ENCODE peak calls at places on chromosomes 12 and 14, in four cellular contexts. One of them, this sample, is unnamed.

GRCh38 chr14:21024668-21025373 is at the start of gene NDRG2:
- DNase-seq in HepG2: peak; percentile 84
- DNase-seq in GM12878: no peak
- DNase-seq in HEK293T: peak; percentile 81
- DNase-seq in this sample: peak; percentile 90

GRCh38 chr12:32918890-32919791 is 22.6 kb upstream of the PKP2 start:
- DNase-seq in HepG2: peak; percentile 37
- DNase-seq in GM12878: no peak
- DNase-seq in HEK293T: peak; percentile 46
- DNase-seq in this sample: peak; percentile 24

GRCh38 chr12:4252595-4252994 is 21.0 kb upstream of the CCND2 start:
- DNase-seq in HepG2: no peak
- DNase-seq in GM12878: no peak
- DNase-seq in HEK293T: no peak
- DNase-seq in this sample: no peak

GRCh38 chr14:23101213-23101970 is 3.4 kb downstream of the CIROP start:
- DNase-seq in HepG2: no peak
- DNase-seq in GM12878: no peak
- DNase-seq in HEK293T: no peak
- DNase-seq in this sample: no peak

GRCh38 chr12:6768385-6769002 is 2.3 kb downstream of the PTMS start:
- DNase-seq in HepG2: no peak
- DNase-seq in GM12878: no peak
- DNase-seq in HEK293T: no peak
- DNase-seq in this sample: no peak

GRCh38 chr12:11581179-11581755 is 68.2 kb upstream of the ETV6 start:
- DNase-seq in HepG2: peak; percentile 50
- DNase-seq in GM12878: no peak
- DNase-seq in HEK293T: peak; percentile 51
- DNase-seq in this sample: peak; percentile 64

GRCh38 chr12:56715798-56716197 is 9.3 kb downstream of the NACA start:
- DNase-seq in HepG2: no peak
- DNase-seq in GM12878: no peak
- DNase-seq in HEK293T: no peak
- DNase-seq in this sample: no peak

GRCh38 chr12:6700646-6701051 is at the start of gene PIANP:
- DNase-seq in HepG2: no peak
- DNase-seq in GM12878: no peak
- DNase-seq in HEK293T: peak; percentile 61
- DNase-seq in this sample: peak; percentile 59

GRCh38 chr14:68561531-68562007 is 231.3 kb downstream of the ZFP36L1 start:
- DNase-seq in HepG2: peak; percentile 64
- DNase-seq in GM12878: no peak
- DNase-seq in HEK293T: no peak
- DNase-seq in this sample: no peak

GRCh38 chr14:91364524-91365270 is 52.9 kb downstream of the CCDC88C start:
- DNase-seq in HepG2: peak; percentile 13
- DNase-seq in GM12878: no peak
- DNase-seq in HEK293T: no peak
- DNase-seq in this sample: no peak

DNA sequence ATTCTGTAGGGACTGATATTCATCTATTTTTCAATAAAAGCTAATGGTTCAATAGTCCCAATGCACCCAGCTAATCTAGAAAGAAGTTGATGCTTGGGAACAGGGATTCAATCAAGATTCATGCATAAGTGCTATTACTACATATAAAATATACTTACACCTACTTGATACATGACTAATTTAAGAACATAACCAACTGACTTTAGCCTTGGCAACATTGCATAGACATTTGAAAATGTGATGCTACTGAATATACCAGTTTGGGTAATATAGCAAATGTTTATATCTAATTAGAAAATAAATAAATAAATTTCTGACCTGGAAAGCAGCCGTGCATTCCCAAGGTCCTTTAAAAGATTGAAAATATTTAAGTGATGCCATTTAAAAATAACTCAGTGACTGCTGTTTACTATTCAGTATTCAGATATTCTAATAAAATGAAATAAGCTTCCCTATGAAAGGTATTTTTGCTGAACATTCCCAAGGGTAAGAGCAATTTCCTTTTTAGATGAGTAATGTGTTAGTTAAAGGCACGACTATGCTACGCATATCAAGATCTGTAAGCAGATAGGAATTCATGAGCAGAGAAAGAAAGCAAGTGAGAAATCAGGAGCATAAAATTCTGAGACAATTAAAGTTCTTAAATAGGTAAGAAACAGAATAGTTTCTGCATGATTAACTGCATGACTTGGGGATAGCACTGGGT is 160.6 kb upstream of the SYT1 start:
- DNase-seq in HepG2: no peak
- DNase-seq in GM12878: no peak
- DNase-seq in HEK293T: no peak
- DNase-seq in this sample: no peak
- TF ChIP-seq FOXK2 in HepG2: no peak
- TF ChIP-seq FOXK2 in GM12878: no peak
- TF ChIP-seq FOXK2 in HEK293T: no peak
- TF ChIP-seq FOXK2 in this sample: no peak

DNA sequence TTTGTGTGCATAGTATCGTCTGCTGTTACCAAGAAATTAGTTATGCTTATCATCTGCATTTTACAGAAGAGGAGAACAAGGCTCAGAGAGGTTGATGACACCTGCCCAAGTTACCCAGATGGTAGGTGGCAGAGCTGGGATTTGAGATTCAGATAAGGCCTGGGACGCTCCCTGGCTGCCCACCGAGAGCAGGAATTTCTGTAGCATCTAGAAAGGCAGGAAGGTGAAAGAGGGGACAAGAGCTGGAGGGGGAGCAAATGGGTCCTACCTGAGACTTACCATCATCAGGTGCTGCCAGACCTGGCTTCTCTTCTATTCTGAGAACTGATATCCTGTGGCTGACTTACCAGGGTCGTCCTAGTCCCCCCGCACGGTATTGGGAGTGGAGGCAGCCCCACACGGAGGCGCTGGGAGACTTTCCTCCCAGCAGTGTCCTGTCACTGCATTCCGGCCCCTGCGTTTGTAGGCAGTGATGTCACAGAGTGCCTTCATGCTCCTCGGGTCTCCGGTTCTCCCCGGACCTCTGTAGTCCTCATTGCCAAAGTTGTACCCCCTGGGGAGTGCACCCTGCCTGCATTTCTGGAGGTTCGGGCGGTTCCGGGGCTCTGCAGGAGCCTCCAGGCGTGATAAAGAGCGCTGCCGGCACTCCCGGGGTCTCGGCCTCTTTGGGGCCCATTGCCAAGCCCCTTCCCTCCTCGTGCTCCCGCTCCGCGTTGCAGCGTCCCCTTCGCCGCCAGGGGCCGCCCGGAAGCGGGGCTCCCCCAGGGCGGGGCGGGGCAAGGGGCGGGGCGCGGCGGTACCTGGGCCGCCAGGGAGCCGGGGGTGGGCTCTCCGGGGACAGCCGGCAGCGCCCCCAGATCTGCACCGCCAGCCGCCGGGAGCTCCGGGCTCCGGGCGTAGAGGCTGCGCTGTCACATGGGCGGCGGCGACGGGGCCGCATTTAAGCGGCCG is at the start of gene CABP1:
- DNase-seq in HepG2: peak; percentile 7
- DNase-seq in GM12878: no peak
- DNase-seq in HEK293T: peak; percentile 73
- DNase-seq in this sample: peak; percentile 67
- TF ChIP-seq FOXK2 in HepG2: no peak
- TF ChIP-seq FOXK2 in GM12878: no peak
- TF ChIP-seq FOXK2 in HEK293T: no peak
- TF ChIP-seq FOXK2 in this sample: no peak

DNA sequence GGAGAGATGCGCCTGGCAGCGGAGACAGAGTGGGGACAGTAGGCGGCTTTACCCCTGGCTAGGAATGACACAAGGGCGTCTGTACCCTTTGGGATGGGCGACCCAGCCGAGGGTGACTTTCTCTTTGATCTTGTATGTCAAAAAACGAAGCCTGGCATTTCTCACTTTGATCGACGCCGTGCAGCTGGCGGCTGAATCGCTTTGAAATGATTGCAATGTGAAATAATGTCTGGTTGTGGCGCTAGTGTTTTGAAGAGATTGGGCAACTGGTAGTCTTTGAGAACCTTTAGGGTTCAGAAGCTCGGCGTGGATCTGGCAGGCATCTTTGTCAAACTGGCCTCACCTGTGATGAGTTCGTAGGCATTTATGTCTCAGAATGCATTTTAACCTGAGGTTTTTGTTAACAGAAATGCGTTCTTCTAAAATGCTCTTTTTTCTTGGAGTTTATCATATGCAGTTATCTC is 992 bp downstream of the ATF1 start:
- DNase-seq in HepG2: peak; percentile 89
- DNase-seq in GM12878: no peak
- DNase-seq in HEK293T: no peak
- DNase-seq in this sample: no peak
- TF ChIP-seq FOXK2 in HepG2: no peak
- TF ChIP-seq FOXK2 in GM12878: no peak
- TF ChIP-seq FOXK2 in HEK293T: no peak
- TF ChIP-seq FOXK2 in this sample: no peak

GRCh38 chr14:89509891-89510290 is 92.9 kb upstream of the FOXN3 start:
- DNase-seq in HepG2: no peak
- DNase-seq in GM12878: no peak
- DNase-seq in HEK293T: no peak
- DNase-seq in this sample: no peak
- TF ChIP-seq FOXK2 in HepG2: no peak
- TF ChIP-seq FOXK2 in GM12878: no peak
- TF ChIP-seq FOXK2 in HEK293T: no peak
- TF ChIP-seq FOXK2 in this sample: no peak

GRCh38 chr14:54737132-54737711 is 165.4 kb downstream of the GCH1 start:
- DNase-seq in HepG2: no peak
- DNase-seq in GM12878: no peak
- DNase-seq in HEK293T: no peak
- DNase-seq in this sample: peak; percentile 31
- TF ChIP-seq FOXK2 in HepG2: no peak
- TF ChIP-seq FOXK2 in GM12878: no peak
- TF ChIP-seq FOXK2 in HEK293T: no peak
- TF ChIP-seq FOXK2 in this sample: no peak

DNA sequence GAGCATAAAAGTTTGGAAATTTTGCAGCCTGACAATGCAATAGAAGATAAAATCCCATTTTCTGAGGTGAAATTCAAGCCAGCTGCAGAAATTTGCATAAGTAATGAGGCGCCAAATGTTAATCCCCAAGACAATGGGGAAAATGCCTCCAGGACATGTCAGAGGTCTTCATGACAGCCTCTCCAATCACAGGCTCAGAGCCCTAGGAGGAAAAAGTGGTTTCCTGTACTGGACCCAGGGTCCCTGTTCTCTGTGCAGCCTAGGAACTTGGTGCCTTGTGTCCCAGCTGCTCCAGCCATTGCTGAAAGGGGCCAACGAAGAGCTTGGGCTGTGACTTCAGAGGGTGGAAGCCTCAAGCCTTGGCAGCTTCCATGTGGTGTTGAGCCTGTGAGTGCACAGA is 1218.1 kb downstream of the GALC start:
- DNase-seq in HepG2: no peak
- DNase-seq in GM12878: no peak
- DNase-seq in HEK293T: no peak
- DNase-seq in this sample: no peak
- TF ChIP-seq FOXK2 in HepG2: no peak
- TF ChIP-seq FOXK2 in GM12878: no peak
- TF ChIP-seq FOXK2 in HEK293T: no peak
- TF ChIP-seq FOXK2 in this sample: no peak